ENCODE peak calls at places on chromosomes 3 and 15, in four cellular contexts. One of them, this sample, is unnamed.

GRCh38 chr15:66682865-66683264 is 19.2 kb upstream of the SMAD6 start:
- DNase-seq in adrenal gland: no peak
- DNase-seq in K562: no peak
- DNase-seq in heart left ventricle: no peak
- DNase-seq in this sample: no peak

GRCh38 chr3:177427096-177427495 is 229.8 kb upstream of the TBL1XR1 start:
- DNase-seq in heart left ventricle: no peak
- DNase-seq in K562: no peak
- DNase-seq in adrenal gland: no peak
- DNase-seq in this sample: no peak

GRCh38 chr3:37435572-37435971 is 261.2 kb upstream of the LRRFIP2 start:
- DNase-seq in adrenal gland: no peak
- DNase-seq in K562: peak; percentile 57
- DNase-seq in heart left ventricle: no peak
- DNase-seq in this sample: no peak

GRCh38 chr3:152193673-152194267 is 75.0 kb upstream of the MBNL1 start:
- DNase-seq in adrenal gland: no peak
- DNase-seq in heart left ventricle: no peak
- DNase-seq in K562: no peak
- DNase-seq in this sample: peak; percentile 50

GRCh38 chr3:52237006-52237658 is 1.8 kb downstream of the TWF2 start:
- DNase-seq in adrenal gland: no peak
- DNase-seq in K562: no peak
- DNase-seq in heart left ventricle: no peak
- DNase-seq in this sample: no peak

GRCh38 chr15:29127506-29128430 is 141.9 kb downstream of the NSMCE3 start:
- DNase-seq in heart left ventricle: no peak
- DNase-seq in adrenal gland: no peak
- DNase-seq in K562: no peak
- DNase-seq in this sample: no peak

GRCh38 chr3:27639271-27639670 is 82.9 kb downstream of the EOMES start:
- DNase-seq in K562: no peak
- DNase-seq in heart left ventricle: no peak
- DNase-seq in adrenal gland: no peak
- DNase-seq in this sample: no peak

GRCh38 chr3:164515256-164515655 is 563.0 kb downstream of the SI start:
- DNase-seq in adrenal gland: no peak
- DNase-seq in heart left ventricle: no peak
- DNase-seq in K562: no peak
- DNase-seq in this sample: no peak

GRCh38 chr15:44286814-44287555 is 1.5 kb upstream of the GOLM2 start:
- DNase-seq in K562: no peak
- DNase-seq in adrenal gland: no peak
- DNase-seq in heart left ventricle: no peak
- DNase-seq in this sample: peak; percentile 32

GRCh38 chr3:113441051-113441770 is at the start of gene CFAP44:
- DNase-seq in K562: no peak
- DNase-seq in heart left ventricle: peak; percentile 68
- DNase-seq in adrenal gland: peak; percentile 85
- DNase-seq in this sample: peak; percentile 74

DNA sequence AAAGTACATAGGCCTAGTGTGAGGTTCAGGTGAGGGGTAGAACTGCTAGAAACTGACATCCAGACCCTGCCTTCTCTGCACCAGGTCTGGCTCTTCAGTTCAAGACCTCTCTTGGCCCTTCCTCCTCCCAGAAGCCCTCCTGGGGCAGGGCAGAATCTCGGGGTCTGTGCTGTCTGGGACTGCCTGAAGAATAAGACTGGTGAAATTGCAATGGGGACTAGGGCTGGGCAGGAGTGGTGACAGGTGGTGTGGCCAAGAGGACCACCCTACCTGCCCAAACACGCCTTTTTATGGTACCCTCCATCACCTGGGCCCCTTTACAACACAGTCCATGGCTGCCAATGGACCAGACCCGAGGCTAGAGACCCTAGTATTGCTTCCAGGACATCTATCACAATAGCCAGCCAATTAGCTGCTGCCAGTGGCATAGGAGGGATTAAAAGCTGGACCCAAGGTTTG is 1.5 kb upstream of the NCKIPSD start:
- DNase-seq in adrenal gland: no peak
- DNase-seq in K562: no peak
- DNase-seq in heart left ventricle: no peak
- DNase-seq in this sample: no peak
- TF ChIP-seq POLR2A in adrenal gland: no peak
- TF ChIP-seq POLR2A in K562: peak; percentile 44
- TF ChIP-seq POLR2A in heart left ventricle: no peak
- TF ChIP-seq POLR2A in this sample: no peak

GRCh38 chr3:128111147-128111546 is 12.5 kb downstream of the RUVBL1 start:
- DNase-seq in K562: no peak
- DNase-seq in adrenal gland: no peak
- DNase-seq in heart left ventricle: no peak
- DNase-seq in this sample: no peak

GRCh38 chr3:128112406-128112968 is 11.1 kb downstream of the RUVBL1 start:
- DNase-seq in K562: no peak
- DNase-seq in heart left ventricle: no peak
- DNase-seq in adrenal gland: peak; percentile 69
- DNase-seq in this sample: peak; percentile 33

DNA sequence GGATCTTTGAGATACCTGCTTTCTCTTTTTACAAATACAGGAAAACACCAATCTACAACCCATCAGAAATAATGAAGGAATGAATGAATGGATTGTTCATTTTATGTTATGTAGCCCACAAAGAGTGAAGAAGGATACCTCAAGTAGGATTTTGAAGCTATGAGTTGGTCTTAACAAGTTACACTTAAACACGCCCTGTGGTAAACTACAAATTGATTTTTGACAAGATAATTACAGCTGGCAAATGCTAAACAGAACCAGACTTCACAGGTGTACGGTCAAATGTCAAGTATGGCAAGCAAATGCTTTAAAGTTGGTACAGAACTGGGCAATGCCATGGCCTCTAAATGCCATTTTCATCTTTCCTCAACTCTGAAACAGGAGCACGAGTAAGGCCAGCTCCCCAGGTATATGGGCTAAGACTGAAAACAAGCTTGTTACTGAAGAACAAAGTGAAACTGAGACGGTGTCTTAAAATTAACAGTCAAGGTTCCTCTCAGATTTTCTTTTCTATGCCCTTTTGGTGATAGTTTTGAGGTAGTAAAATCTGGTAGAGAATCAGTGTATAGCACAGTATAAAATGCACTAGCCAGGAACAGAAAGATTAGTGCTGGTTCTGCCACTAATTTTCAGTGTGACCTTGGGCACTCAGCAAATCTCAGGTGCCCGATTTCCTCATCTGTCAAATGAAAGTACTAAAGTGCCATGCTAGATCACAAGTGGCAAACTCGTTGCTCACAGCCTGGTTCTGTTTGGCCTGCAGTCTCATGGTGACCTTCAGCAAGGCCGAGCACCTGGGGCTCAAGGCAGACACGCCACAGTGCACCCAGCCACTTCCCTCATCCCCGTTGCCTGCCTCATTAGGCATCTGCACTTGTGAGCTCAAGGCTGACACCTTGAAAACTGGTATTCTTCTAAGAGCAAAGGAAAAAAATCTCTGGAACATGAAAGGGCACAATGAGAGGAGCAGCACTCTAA is 9.5 kb downstream of the RUVBL1 start:
- DNase-seq in adrenal gland: peak; percentile 49
- DNase-seq in K562: no peak
- DNase-seq in heart left ventricle: no peak
- DNase-seq in this sample: no peak
- TF ChIP-seq POLR2A in adrenal gland: no peak
- TF ChIP-seq POLR2A in K562: no peak
- TF ChIP-seq POLR2A in heart left ventricle: no peak
- TF ChIP-seq POLR2A in this sample: no peak

GRCh38 chr15:98873441-98874218 is 134.0 kb downstream of the PGPEP1L start:
- DNase-seq in K562: no peak
- DNase-seq in adrenal gland: no peak
- DNase-seq in heart left ventricle: no peak
- DNase-seq in this sample: peak; percentile 27
- TF ChIP-seq POLR2A in K562: no peak
- TF ChIP-seq POLR2A in adrenal gland: no peak
- TF ChIP-seq POLR2A in heart left ventricle: no peak
- TF ChIP-seq POLR2A in this sample: no peak

GRCh38 chr3:48898383-48899234 is at the start of gene SLC25A20:
- DNase-seq in K562: peak; percentile 91
- DNase-seq in adrenal gland: peak; percentile 92
- DNase-seq in heart left ventricle: peak; percentile 91
- DNase-seq in this sample: peak; percentile 94
- TF ChIP-seq POLR2A in K562: peak; percentile 56
- TF ChIP-seq POLR2A in adrenal gland: no peak
- TF ChIP-seq POLR2A in heart left ventricle: peak; percentile 78
- TF ChIP-seq POLR2A in this sample: peak; percentile 65

GRCh38 chr15:99732268-99732641 is 982 bp downstream of the LYSMD4 start:
- DNase-seq in K562: no peak
- DNase-seq in heart left ventricle: no peak
- DNase-seq in adrenal gland: no peak
- DNase-seq in this sample: peak; percentile 58

GRCh38 chr15:99732711-99733267 is 448 bp downstream of the LYSMD4 start:
- DNase-seq in adrenal gland: no peak
- DNase-seq in heart left ventricle: peak; percentile 37
- DNase-seq in K562: peak; percentile 29
- DNase-seq in this sample: peak; percentile 75

GRCh38 chr15:99731336-99732267 is 1.6 kb downstream of the LYSMD4 start:
- DNase-seq in K562: no peak
- DNase-seq in adrenal gland: no peak
- DNase-seq in heart left ventricle: no peak
- DNase-seq in this sample: no peak

GRCh38 chr15:99734575-99734974 is 1.3 kb upstream of the LYSMD4 start:
- DNase-seq in heart left ventricle: no peak
- DNase-seq in adrenal gland: no peak
- DNase-seq in K562: no peak
- DNase-seq in this sample: no peak

GRCh38 chr15:99733268-99734039 is at the start of gene LYSMD4:
- DNase-seq in adrenal gland: peak; percentile 99
- DNase-seq in K562: peak; percentile 90
- DNase-seq in heart left ventricle: peak; percentile 99
- DNase-seq in this sample: peak; percentile 97
- TF ChIP-seq POLR2A in adrenal gland: peak; percentile 45
- TF ChIP-seq POLR2A in K562: peak; percentile 41
- TF ChIP-seq POLR2A in heart left ventricle: peak; percentile 91
- TF ChIP-seq POLR2A in this sample: peak; percentile 62

DNA sequence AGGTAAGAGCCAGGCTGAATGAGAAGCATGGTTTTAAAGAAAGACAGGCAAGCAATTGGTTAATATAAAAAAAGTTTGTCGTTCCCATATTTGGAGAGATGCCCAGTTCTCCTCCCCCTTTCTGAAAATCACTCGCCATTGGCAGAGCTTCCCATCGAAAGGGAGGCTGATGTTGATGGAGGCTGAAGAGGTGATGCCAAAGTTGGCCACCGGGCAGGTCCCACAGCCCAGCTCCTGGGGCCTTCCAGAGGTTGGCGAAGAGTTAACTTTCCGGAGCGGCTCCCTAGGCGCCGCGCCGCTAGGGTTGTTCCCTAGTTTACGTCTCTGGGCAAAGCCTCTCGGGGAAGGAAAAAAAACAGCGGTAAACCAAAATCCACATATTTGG is 792 bp downstream of the PCOLCE2 start:
- DNase-seq in adrenal gland: no peak
- DNase-seq in heart left ventricle: peak; percentile 28
- DNase-seq in K562: peak; percentile 20
- DNase-seq in this sample: peak; percentile 48
- TF ChIP-seq POLR2A in adrenal gland: no peak
- TF ChIP-seq POLR2A in heart left ventricle: no peak
- TF ChIP-seq POLR2A in K562: no peak
- TF ChIP-seq POLR2A in this sample: no peak

GRCh38 chr15:70034141-70034540 is 63.6 kb downstream of the TLE3 start:
- DNase-seq in heart left ventricle: no peak
- DNase-seq in K562: no peak
- DNase-seq in adrenal gland: no peak
- DNase-seq in this sample: no peak

GRCh38 chr15:70035051-70035718 is 62.5 kb downstream of the TLE3 start:
- DNase-seq in heart left ventricle: no peak
- DNase-seq in adrenal gland: no peak
- DNase-seq in K562: no peak
- DNase-seq in this sample: no peak

GRCh38 chr15:70034596-70034995 is 63.1 kb downstream of the TLE3 start:
- DNase-seq in heart left ventricle: no peak
- DNase-seq in K562: no peak
- DNase-seq in adrenal gland: no peak
- DNase-seq in this sample: no peak

GRCh38 chr15:70036585-70037343 is 61.0 kb downstream of the TLE3 start:
- DNase-seq in K562: no peak
- DNase-seq in adrenal gland: no peak
- DNase-seq in heart left ventricle: no peak
- DNase-seq in this sample: peak; percentile 14

DNA sequence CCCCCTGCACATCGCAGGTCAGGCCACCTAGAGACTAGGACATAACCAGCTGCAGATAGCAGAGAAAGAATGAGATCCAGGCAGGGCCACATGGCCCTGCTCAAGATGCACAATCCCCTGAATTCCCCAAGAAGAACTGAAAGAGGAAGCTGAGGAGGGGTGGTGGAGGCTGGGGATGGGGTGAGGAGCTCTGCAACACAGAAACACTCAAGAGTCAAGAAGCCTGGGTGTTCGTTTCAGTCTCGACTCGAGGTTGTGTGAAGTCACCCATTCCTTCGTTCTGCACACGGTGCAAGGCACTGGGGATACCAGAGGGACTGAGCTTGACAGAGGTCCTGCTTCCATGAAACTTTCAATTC is 62.0 kb downstream of the TLE3 start:
- DNase-seq in heart left ventricle: no peak
- DNase-seq in adrenal gland: no peak
- DNase-seq in K562: no peak
- DNase-seq in this sample: no peak
- TF ChIP-seq POLR2A in heart left ventricle: no peak
- TF ChIP-seq POLR2A in adrenal gland: no peak
- TF ChIP-seq POLR2A in K562: no peak
- TF ChIP-seq POLR2A in this sample: no peak